ENCODE peak calls at places on chromosomes 16 and 17, in four cellular contexts. X, U, R and Z are unnamed samples.

GRCh38 chr16:4402439-4403132 is 13.8 kb downstream of the CORO7 start:
- DNase-seq in R (peak; percentile 88), X (peak; percentile 64), U (peak; percentile 65), Z (no peak)

GRCh38 chr17:80850817-80851216 is 140.8 kb upstream of the CHMP6 start:
- DNase-seq in R (no peak), X (no peak), U (no peak), Z (no peak)

GRCh38 chr16:1976951-1977874 is 4.1 kb downstream of the NOXO1 start:
- DNase-seq in X (no peak), R (no peak), U (no peak), Z (no peak)

GRCh38 chr17:74386397-74386796 is 19.1 kb downstream of the GPR142 start:
- DNase-seq in U (no peak), R (peak; percentile 75), X (no peak), Z (no peak)

GRCh38 chr16:56919099-56919800 is 12.7 kb upstream of the HERPUD1 start:
- DNase-seq in X (no peak), R (no peak), U (peak; percentile 19), Z (no peak)

GRCh38 chr17:44661835-44662234 is 5.6 kb downstream of the MEIOC start:
- DNase-seq in R (no peak), U (no peak), X (no peak), Z (no peak)

GRCh38 chr16:31181102-31181830 is 1.3 kb downstream of the FUS start:
- DNase-seq in X (no peak), U (peak; percentile 30), R (peak; percentile 61), Z (no peak)

GRCh38 chr17:49230636-49231562 is at the start of gene PHOSPHO1:
- DNase-seq in U (peak; percentile 87), X (peak; percentile 70), R (peak; percentile 94), Z (no peak)

GRCh38 chr17:15742921-15743320 is 10.8 kb downstream of the TBC1D26 start:
- DNase-seq in U (no peak), X (no peak), R (no peak), Z (no peak)

GRCh38 chr17:29379084-29379811 is 10.9 kb upstream of the TAOK1 start:
- DNase-seq in X (no peak), R (no peak), U (no peak), Z (no peak)

GRCh38 chr16:12320298-12320706 is 343.8 kb downstream of the SNX29 start:
- DNase-seq in U (no peak), X (no peak), R (no peak), Z (no peak)

GRCh38 chr17:30450125-30451027 is 26.8 kb upstream of the GOSR1 start:
- DNase-seq in U (peak; percentile 53), X (no peak), R (no peak), Z (no peak)

GRCh38 chr17:45170280-45170975 is 8.8 kb downstream of the HEXIM2 start:
- DNase-seq in U (no peak), R (no peak), X (no peak), Z (no peak)

GRCh38 chr16:81410643-81411235 is 33.9 kb upstream of the CMIP start:
- DNase-seq in U (no peak), R (no peak), X (no peak), Z (no peak)

GRCh38 chr16:47965439-47965838 is 190.4 kb downstream of the ABCC12 start:
- DNase-seq in X (no peak), U (no peak), R (no peak), Z (no peak)

GRCh38 chr16:72844225-72844920 is 203.6 kb downstream of the ZFHX3 start:
- DNase-seq in X (no peak), U (no peak), R (no peak), Z (no peak)

GRCh38 chr17:17401271-17401781 is 75.5 kb upstream of the MED9 start:
- DNase-seq in X (no peak), R (no peak), U (peak; percentile 47), Z (no peak)

GRCh38 chr17:5793899-5794298 is 209.6 kb upstream of the NLRP1 start:
- DNase-seq in X (no peak), U (peak; percentile 44), R (no peak), Z (no peak)

GRCh38 chr16:57711331-57711730 is 16.7 kb downstream of the DRC7 start:
- DNase-seq in X (no peak), U (no peak), R (no peak), Z (no peak)

GRCh38 chr17:68368387-68368786 is 77.1 kb downstream of the ARSG start:
- DNase-seq in X (no peak), U (no peak), R (no peak), Z (no peak)

GRCh38 chr17:76390003-76390421 is 5.6 kb downstream of the SPHK1 start:
- DNase-seq in X (no peak), U (no peak), R (no peak), Z (no peak)

GRCh38 chr16:81625544-81626152 is 153.4 kb upstream of the PLCG2 start:
- DNase-seq in X (no peak), R (peak; percentile 61), U (peak; percentile 65), Z (no peak)

GRCh38 chr16:30005341-30006094 is 5.3 kb downstream of the DOC2A start:
- DNase-seq in X (no peak), U (peak; percentile 32), R (peak; percentile 59), Z (no peak)

GRCh38 chr17:6660765-6661463 is 9.4 kb downstream of the C17orf100 start:
- DNase-seq in U (no peak), R (peak; percentile 63), X (no peak), Z (no peak)

GRCh38 chr16:56321159-56321558 is 104.2 kb downstream of the AMFR start:
- DNase-seq in X (no peak), U (no peak), R (no peak), Z (no peak)

GRCh38 chr17:77375108-77375507 is 234.3 kb downstream of the SEC14L1 start:
- DNase-seq in X (no peak), R (no peak), U (no peak), Z (no peak)

GRCh38 chr17:70172921-70173320 is 3.6 kb downstream of the KCNJ2 start:
- DNase-seq in R (no peak), X (no peak), U (peak; percentile 25), Z (no peak)

GRCh38 chr16:12020007-12020406 is 43.5 kb downstream of the SNX29 start:
- DNase-seq in R (peak; percentile 64), U (no peak), X (no peak), Z (no peak)

GRCh38 chr16:50301626-50302471 is 35.5 kb downstream of the ADCY7 start:
- DNase-seq in X (no peak), R (peak; percentile 48), U (no peak), Z (no peak)

GRCh38 chr16:3456374-3456773 is 12.9 kb downstream of the NAA60 start:
- DNase-seq in X (no peak), U (no peak), R (no peak), Z (no peak)

GRCh38 chr17:45316271-45317112 is at the start of gene MAP3K14:
- DNase-seq in U (peak; percentile 67), X (peak; percentile 63), R (peak; percentile 87), Z (no peak)

GRCh38 chr16:85535352-85536072 is 77.6 kb upstream of the GSE1 start:
- DNase-seq in X (no peak), U (no peak), R (peak; percentile 81), Z (no peak)

GRCh38 chr17:54901230-54901847 is 687 bp downstream of the TOM1L1 start:
- DNase-seq in U (peak; percentile 83), R (peak; percentile 61), X (no peak), Z (no peak)

GRCh38 chr17:77214328-77214727 is 73.6 kb downstream of the SEC14L1 start:
- DNase-seq in U (no peak), R (no peak), X (no peak), Z (no peak)

GRCh38 chr16:12186774-12187335 is 210.3 kb downstream of the SNX29 start:
- DNase-seq in R (no peak), U (peak; percentile 62), X (no peak), Z (no peak)

GRCh38 chr16:48126801-48127644 is 28.8 kb downstream of the ABCC12 start:
- DNase-seq in R (no peak), X (no peak), U (peak; percentile 92), Z (peak; percentile 87)

GRCh38 chr17:82704886-82705285 is 6.4 kb upstream of the RAB40B start:
- DNase-seq in X (no peak), R (no peak), U (no peak), Z (no peak)
- H3K4me3 ChIP-seq in X (no peak overlapping the region), R (no peak overlapping the region), U (no peak overlapping the region), Z (no peak overlapping the region)

DNA sequence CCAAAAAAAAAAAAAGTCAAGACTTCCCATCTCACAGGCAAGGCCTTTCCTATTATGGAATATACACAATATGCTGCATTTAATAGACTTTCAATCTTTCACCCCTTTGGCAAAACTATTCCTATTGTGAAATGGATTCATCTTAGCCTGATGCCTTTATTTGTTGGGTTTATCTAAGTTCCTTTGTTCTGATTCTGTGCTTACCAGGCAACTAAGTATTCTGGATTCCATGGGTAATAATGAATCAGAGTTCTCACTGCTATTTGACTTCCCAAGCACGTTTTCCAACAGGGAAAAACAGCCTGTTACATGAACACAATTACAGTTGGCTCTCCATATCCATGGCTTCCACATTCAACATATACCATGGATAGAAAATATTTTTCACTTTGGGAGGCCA is 135.5 kb downstream of the MYO1D start:
- DNase-seq in X (no peak), R (no peak), U (no peak), Z (no peak)
- H3K4me3 ChIP-seq in X (no peak overlapping the region), R (no peak overlapping the region), U (no peak overlapping the region), Z (no peak overlapping the region)

GRCh38 chr17:82859431-82860403 is 19.9 kb upstream of the ZNF750 start:
- DNase-seq in R (peak; percentile 70), U (peak; percentile 14), X (no peak), Z (peak; percentile 32)

GRCh38 chr17:82861393-82861775 is 21.6 kb upstream of the ZNF750 start:
- DNase-seq in R (no peak), X (no peak), U (no peak), Z (no peak)

GRCh38 chr17:82862191-82862590 is 22.4 kb upstream of the ZNF750 start:
- DNase-seq in X (no peak), R (no peak), U (no peak), Z (no peak)

GRCh38 chr17:82862758-82863645 is 23.2 kb upstream of the ZNF750 start:
- DNase-seq in X (no peak), U (no peak), R (no peak), Z (no peak)

GRCh38 chr17:82860606-82861392 is 21.0 kb upstream of the ZNF750 start:
- DNase-seq in X (no peak), U (no peak), R (no peak), Z (no peak)
- H3K4me3 ChIP-seq in X (no peak overlapping the region), U (no peak overlapping the region), R (no peak overlapping the region), Z (no peak overlapping the region)

GRCh38 chr17:72422505-72423285 is 301.9 kb downstream of the SOX9 start:
- DNase-seq in R (peak; percentile 88), X (no peak), U (peak; percentile 99), Z (peak; percentile 84)

GRCh38 chr17:72423718-72424117 is 302.9 kb downstream of the SOX9 start:
- DNase-seq in X (no peak), R (no peak), U (no peak), Z (no peak)

GRCh38 chr17:72424505-72425117 is 303.8 kb downstream of the SOX9 start:
- DNase-seq in R (no peak), U (no peak), X (no peak), Z (no peak)

GRCh38 chr17:72422204-72422504 is 301.3 kb downstream of the SOX9 start:
- DNase-seq in R (no peak), X (no peak), U (no peak), Z (no peak)

GRCh38 chr17:72423286-72423589 is 302.4 kb downstream of the SOX9 start:
- DNase-seq in X (no peak), R (no peak), U (no peak), Z (no peak)
- H3K4me3 ChIP-seq in X (no peak overlapping the region), R (no peak overlapping the region), U (no peak overlapping the region), Z (no peak overlapping the region)